ENCODE peak calls at places on chromosomes 5 and 9, in four cellular contexts. P, W, X and J are unnamed samples. For H3K9me3, the result is how much of the 10 kb centered on the place peaks cover.

GRCh38 chr5:89556215-89557009 is 673.4 kb upstream of the MEF2C start:
- DNase-seq in P (peak), W (no peak), X (no peak), J (no peak)

GRCh38 chr9:92774274-92774673 is 9.6 kb upstream of the BICD2 start:
- DNase-seq in P (peak), W (no peak), X (no peak), J (no peak)

GRCh38 chr9:97703437-97704326 is 6.5 kb upstream of the XPA start:
- DNase-seq in P (peak), W (no peak), X (no peak), J (no peak)

GRCh38 chr9:135711411-135711810 is 9.4 kb downstream of the KCNT1 start:
- DNase-seq in P (no peak), W (no peak), X (no peak), J (no peak)

GRCh38 chr9:135288941-135289534 is 190.5 kb upstream of the PPP1R26 start:
- DNase-seq in P (no peak), W (no peak), X (no peak), J (no peak)

GRCh38 chr9:113875917-113876805 is at the start of gene ZNF618:
- DNase-seq in P (peak), W (peak), X (peak), J (peak)

GRCh38 chr5:88377705-88378656 is 109.3 kb upstream of the TMEM161B start:
- DNase-seq in P (no peak), W (no peak), X (no peak), J (no peak)

GRCh38 chr5:132500931-132501628 is 10.5 kb upstream of the IRF1 start:
- DNase-seq in P (peak), W (peak), X (peak), J (peak)

GRCh38 chr9:12065050-12065449 is 628.1 kb upstream of the TYRP1 start:
- DNase-seq in P (no peak), W (no peak), X (no peak), J (no peak)

GRCh38 chr9:101578378-101578777 is 16.4 kb downstream of the PPP3R2 start:
- DNase-seq in P (no peak), W (no peak), X (no peak), J (no peak)

GRCh38 chr5:174323878-174324281 is 278.4 kb downstream of the NSG2 start:
- DNase-seq in P (peak), W (no peak), X (no peak), J (no peak)

GRCh38 chr5:126972062-126972895 is 58.1 kb downstream of the MARCHF3 start:
- DNase-seq in P (no peak), W (no peak), X (no peak), J (no peak)

GRCh38 chr5:111834926-111835599 is 78.1 kb upstream of the NREP start:
- DNase-seq in P (peak), W (no peak), X (no peak), J (no peak)

GRCh38 chr5:139116256-139116655 is 81.9 kb downstream of the SIL1 start:
- DNase-seq in P (no peak), W (no peak), X (no peak), J (no peak)

GRCh38 chr5:80216753-80217596 is 38.9 kb downstream of the SERINC5 start:
- DNase-seq in P (no peak), W (no peak), X (peak), J (no peak)

GRCh38 chr9:97179616-97180015 is 127.8 kb upstream of the CCDC180 start:
- DNase-seq in P (peak), W (no peak), X (no peak), J (no peak)

GRCh38 chr5:2576823-2577222 is 174.7 kb downstream of the IRX2 start:
- DNase-seq in P (no peak), W (no peak), X (no peak), J (no peak)

GRCh38 chr5:96751203-96752169 is 56.3 kb downstream of the ERAP1 start:
- DNase-seq in P (no peak), W (no peak), X (no peak), J (no peak)

GRCh38 chr9:137167752-137168574 is 1.9 kb downstream of the LRRC26 start:
- DNase-seq in P (no peak), W (no peak), X (peak), J (no peak)

GRCh38 chr5:157528036-157528632 is 47.4 kb downstream of the ADAM19 start:
- DNase-seq in P (no peak), W (no peak), X (no peak), J (no peak)

GRCh38 chr9:114141553-114142548 is 13.5 kb upstream of the COL27A1 start:
- DNase-seq in P (peak), W (no peak), X (peak), J (no peak)

GRCh38 chr5:82912462-82912861 is 164.7 kb downstream of the TMEM167A start:
- DNase-seq in P (no peak), W (no peak), X (no peak), J (no peak)

GRCh38 chr9:7300484-7300883 is 499.1 kb downstream of the DMAC1 start:
- DNase-seq in P (no peak), W (no peak), X (no peak), J (no peak)

GRCh38 chr5:147176422-147176821 is 58.4 kb upstream of the STK32A start:
- DNase-seq in P (no peak), W (no peak), X (no peak), J (no peak)

GRCh38 chr5:113806250-113806649 is 292.8 kb downstream of the YTHDC2 start:
- DNase-seq in P (peak), W (no peak), X (no peak), J (no peak)

GRCh38 chr5:1003296-1003937 is 5.2 kb upstream of the NKD2 start:
- DNase-seq in P (peak), W (peak), X (no peak), J (no peak)

GRCh38 chr5:37847978-37848425 is 8.2 kb upstream of the GDNF start:
- DNase-seq in P (peak), W (no peak), X (no peak), J (no peak)

GRCh38 chr9:130443840-130444492 is 795 bp upstream of the ASS1 start:
- DNase-seq in P (no peak), W (no peak), X (peak), J (no peak)

GRCh38 chr5:14753292-14753691 is 88.8 kb downstream of the OTULIN start:
- DNase-seq in P (no peak), W (no peak), X (no peak), J (no peak)

GRCh38 chr9:114051281-114051680 is 26.8 kb downstream of the AMBP start:
- DNase-seq in P (no peak), W (peak), X (no peak), J (no peak)

GRCh38 chr5:13985736-13986418 is 41.4 kb upstream of the DNAH5 start:
- DNase-seq in P (peak), W (no peak), X (no peak), J (no peak)

GRCh38 chr5:144335561-144335960 is 164.9 kb downstream of the KCTD16 start:
- DNase-seq in P (no peak), W (no peak), X (no peak), J (no peak)

GRCh38 chr5:90606539-90606938 is 47.9 kb downstream of the ADGRV1 start:
- DNase-seq in P (peak), W (no peak), X (no peak), J (no peak)

GRCh38 chr9:136889858-136890257 is 3.5 kb downstream of the TRAF2 start:
- DNase-seq in P (no peak), W (no peak), X (no peak), J (no peak)

GRCh38 chr9:89732952-89733349 is 128.1 kb downstream of the GADD45G start:
- DNase-seq in P (no peak), W (no peak), X (no peak), J (no peak)

GRCh38 chr9:89730715-89731114 is 125.9 kb downstream of the GADD45G start:
- DNase-seq in P (no peak), W (no peak), X (no peak), J (no peak)

GRCh38 chr9:89734561-89734960 is 129.7 kb downstream of the GADD45G start:
- DNase-seq in P (no peak), W (no peak), X (peak), J (no peak)

GRCh38 chr9:89731262-89731980 is 126.6 kb downstream of the GADD45G start:
- DNase-seq in P (no peak), W (no peak), X (no peak), J (no peak)

GRCh38 chr9:89732295-89732951 is 127.6 kb downstream of the GADD45G start:
- DNase-seq in P (peak), W (no peak), X (no peak), J (no peak)
- H3K9me3 ChIP-seq in P (under half), W (under half), X (under half), J (under half)

GRCh38 chr5:74082504-74082903 is 456.5 kb downstream of the ARHGEF28 start:
- DNase-seq in P (no peak), W (no peak), X (no peak), J (no peak)
- H3K9me3 ChIP-seq in P (under half), W (under half), X (under half), J (under half)

GRCh38 chr5:158670199-158670598 is 429.5 kb downstream of the EBF1 start:
- DNase-seq in P (no peak), W (no peak), X (no peak), J (no peak)
- H3K9me3 ChIP-seq in P (under half), W (under half), X (under half), J (under half)

DNA sequence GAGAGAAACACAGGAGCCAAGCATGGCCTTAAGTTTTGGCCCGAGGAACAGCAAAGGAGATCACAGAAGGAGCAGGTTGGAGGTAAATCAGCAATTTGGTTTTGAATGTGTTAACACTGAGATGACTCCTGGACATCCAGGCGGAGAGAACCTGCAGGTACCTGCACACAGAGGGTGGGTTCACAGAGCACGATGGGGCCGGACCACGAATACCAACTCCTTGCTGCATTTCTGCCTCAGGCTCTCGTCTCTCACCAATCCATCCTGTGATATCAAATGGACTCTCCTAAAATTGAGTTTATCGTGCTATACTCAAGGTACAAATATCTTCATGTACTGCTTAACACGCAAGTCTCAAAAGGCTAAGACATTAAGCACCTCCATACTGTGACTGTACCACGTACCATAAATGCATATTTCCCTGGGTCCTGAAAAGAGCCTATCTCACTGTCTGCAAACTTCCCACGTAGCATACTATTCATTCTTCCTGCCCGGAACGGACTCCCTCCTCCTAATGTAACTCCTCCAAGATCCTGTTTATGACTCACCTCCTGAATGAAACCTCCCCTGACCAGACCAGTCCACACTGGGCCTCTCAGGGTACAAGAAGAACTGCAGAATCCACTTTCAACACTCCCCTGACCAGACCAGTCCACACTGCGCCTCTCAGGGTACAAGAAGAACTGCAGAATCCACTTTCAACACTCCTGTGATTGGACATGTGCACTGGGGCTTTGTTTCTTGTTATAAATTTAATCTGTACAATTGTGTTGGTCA is 380.8 kb upstream of the RFX3 start:
- DNase-seq in P (peak), W (no peak), X (peak), J (no peak)
- H3K9me3 ChIP-seq in P (under half), W (under half), X (under half), J (under half)

GRCh38 chr5:25669645-25670401 is 1025.0 kb upstream of the CDH10 start:
- DNase-seq in P (no peak), W (no peak), X (no peak), J (no peak)
- H3K9me3 ChIP-seq in P (under half), W (under half), X (under half), J (under half)

GRCh38 chr5:53340956-53341750 is 139.3 kb upstream of the FST start:
- DNase-seq in P (no peak), W (no peak), X (no peak), J (no peak)

GRCh38 chr5:53338971-53339370 is 141.5 kb upstream of the FST start:
- DNase-seq in P (no peak), W (no peak), X (no peak), J (no peak)

GRCh38 chr5:53339962-53340540 is 140.4 kb upstream of the FST start:
- DNase-seq in P (no peak), W (no peak), X (no peak), J (no peak)

GRCh38 chr5:53342261-53342660 is 138.2 kb upstream of the FST start:
- DNase-seq in P (no peak), W (no peak), X (no peak), J (no peak)

GRCh38 chr5:53343187-53343586 is 137.2 kb upstream of the FST start:
- DNase-seq in P (peak), W (no peak), X (no peak), J (no peak)
- H3K9me3 ChIP-seq in P (under half), W (under half), X (under half), J (under half)

GRCh38 chr5:180020176-180020575 is 51.4 kb downstream of the RNF130 start:
- DNase-seq in P (no peak), W (no peak), X (no peak), J (no peak)

GRCh38 chr5:180021900-180022299 is 49.7 kb downstream of the RNF130 start:
- DNase-seq in P (no peak), W (no peak), X (no peak), J (no peak)

GRCh38 chr5:180013660-180014059 is 57.9 kb downstream of the RNF130 start:
- DNase-seq in P (no peak), W (no peak), X (no peak), J (no peak)

GRCh38 chr5:180018661-180019060 is 52.9 kb downstream of the RNF130 start:
- DNase-seq in P (no peak), W (no peak), X (no peak), J (no peak)
- H3K9me3 ChIP-seq in P (under half), W (under half), X (under half), J (under half)